ENCODE peak calls at places on chromosome 22, in four cellular contexts. C, V, H and M are unnamed samples.

GRCh38 chr22:22099833-22100812 is 117.5 kb upstream of the TOP3B start:
- DNase-seq in C (no peak), V (no peak), H (peak), M (no peak)

GRCh38 chr22:45964372-45964771 is 12.6 kb downstream of the WNT7B start:
- DNase-seq in C (no peak), V (no peak), H (no peak), M (no peak)

GRCh38 chr22:44663256-44663999 is 38.6 kb upstream of the PRR5 start:
- DNase-seq in C (no peak), V (no peak), H (no peak), M (no peak)

GRCh38 chr22:30333707-30334087 is 7.0 kb upstream of the TBC1D10A start:
- DNase-seq in C (no peak), V (no peak), H (no peak), M (no peak)

GRCh38 chr22:43474161-43475101 is 62.6 kb downstream of the MPPED1 start:
- DNase-seq in C (no peak), V (peak), H (no peak), M (no peak)

GRCh38 chr22:17074648-17075002 is 10.2 kb upstream of the IL17RA start:
- DNase-seq in C (no peak), V (no peak), H (no peak), M (no peak)

GRCh38 chr22:21000987-21001600 is 824 bp downstream of the THAP7 start:
- DNase-seq in C (no peak), V (no peak), H (no peak), M (no peak)

GRCh38 chr22:42893366-42894150 is 36.5 kb upstream of the ARFGAP3 start:
- DNase-seq in C (no peak), V (no peak), H (no peak), M (no peak)

GRCh38 chr22:46942816-46943783 is 180.7 kb downstream of the TBC1D22A start:
- DNase-seq in C (no peak), V (no peak), H (no peak), M (no peak)

GRCh38 chr22:44192811-44193536 is 12.2 kb downstream of the PARVG start:
- DNase-seq in C (no peak), V (no peak), H (no peak), M (no peak)

GRCh38 chr22:49152930-49153770 is 674.5 kb downstream of the BRD1 start:
- DNase-seq in C (no peak), V (no peak), H (no peak), M (no peak)

GRCh38 chr22:45200230-45200629 is 36.5 kb downstream of the NUP50 start:
- DNase-seq in C (no peak), V (no peak), H (no peak), M (no peak)

GRCh38 chr22:32541481-32541880 is 66.9 kb downstream of the FBXO7 start:
- DNase-seq in C (no peak), V (no peak), H (no peak), M (no peak)

GRCh38 chr22:47189056-47189916 is 426.8 kb downstream of the TBC1D22A start:
- DNase-seq in C (no peak), V (no peak), H (no peak), M (no peak)

GRCh38 chr22:24441406-24442351 is 14.3 kb downstream of the ADORA2A start:
- DNase-seq in C (no peak), V (no peak), H (no peak), M (no peak)

GRCh38 chr22:25407859-25408229 is 156.6 kb upstream of the GRK3 start:
- DNase-seq in C (no peak), V (no peak), H (no peak), M (no peak)

GRCh38 chr22:29951675-29952413 is 68.9 kb downstream of the MTMR3 start:
- DNase-seq in C (peak), V (no peak), H (peak), M (no peak)

GRCh38 chr22:31271026-31271425 is 21.3 kb downstream of the PIK3IP1 start:
- DNase-seq in C (no peak), V (no peak), H (no peak), M (no peak)

GRCh38 chr22:26781591-26781990 is 124.2 kb downstream of the MIAT start:
- DNase-seq in C (no peak), V (no peak), H (no peak), M (no peak)

GRCh38 chr22:47686594-47687363 is 924.3 kb downstream of the TBC1D22A start:
- DNase-seq in C (no peak), V (no peak), H (no peak), M (no peak)

GRCh38 chr22:31210830-31211503 is 1.1 kb upstream of the LIMK2 start:
- DNase-seq in C (no peak), V (peak), H (no peak), M (no peak)

GRCh38 chr22:47621253-47621652 is 858.8 kb downstream of the TBC1D22A start:
- DNase-seq in C (no peak), V (no peak), H (no peak), M (no peak)

GRCh38 chr22:21766933-21767462 is 31.4 kb upstream of the YPEL1 start:
- DNase-seq in C (no peak), V (no peak), H (no peak), M (no peak)

DNA sequence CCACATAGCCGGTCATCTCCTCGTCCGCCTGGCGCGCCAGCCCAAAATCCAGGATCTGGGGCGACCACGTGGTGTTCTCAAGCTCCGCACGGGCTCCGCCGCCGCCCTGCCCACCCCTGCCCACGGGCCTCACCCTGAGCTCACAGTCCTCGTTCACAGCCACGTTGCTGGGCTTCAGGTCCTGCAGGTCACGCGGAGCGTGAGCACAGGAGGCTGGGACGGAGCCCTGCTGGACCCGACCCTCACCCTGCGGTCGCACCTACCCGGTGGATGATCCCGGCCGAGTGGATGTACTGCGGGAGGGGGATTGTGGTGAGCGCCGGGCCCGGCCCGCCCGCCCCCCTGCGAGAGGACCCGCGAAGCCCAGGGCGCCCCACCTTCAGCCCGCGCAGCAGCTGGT is 3.2 kb downstream of the MAPK11 start:
- DNase-seq in C (no peak), V (no peak), H (no peak), M (no peak)
- H3K4me3 ChIP-seq in C (no peak), V (no peak), H (no peak), M (no peak)

GRCh38 chr22:19615001-19615461 is 90.8 kb upstream of the CLDN5 start:
- DNase-seq in C (no peak), V (no peak), H (no peak), M (no peak)
- TF ChIP-seq SIN3A in C (no peak), V (no peak), H (no peak), M (no peak)

GRCh38 chr22:37302617-37303555 is 20.6 kb downstream of the CYTH4 start:
- DNase-seq in C (no peak), V (no peak), H (no peak), M (no peak)

GRCh38 chr22:37305873-37306272 is 23.6 kb downstream of the CYTH4 start:
- DNase-seq in C (no peak), V (no peak), H (no peak), M (no peak)

GRCh38 chr22:37301144-37301820 is 19.0 kb downstream of the CYTH4 start:
- DNase-seq in C (no peak), V (no peak), H (no peak), M (no peak)

GRCh38 chr22:37304595-37305343 is 22.5 kb downstream of the CYTH4 start:
- DNase-seq in C (peak), V (peak), H (no peak), M (no peak)

GRCh38 chr22:37303821-37304274 is 21.5 kb downstream of the CYTH4 start:
- DNase-seq in C (peak), V (peak), H (peak), M (peak)
- TF ChIP-seq TCF7L2 in C (no peak), V (no peak), H (no peak), M (no peak)

GRCh38 chr22:38238519-38239051 is 34.2 kb downstream of the TMEM184B start:
- DNase-seq in C (no peak), V (no peak), H (no peak), M (no peak)
- H3K4me3 ChIP-seq in C (no peak), V (no peak), H (no peak), M (no peak)